ENCODE peak calls at places on chromosomes 12 and 14, in four cellular contexts. H is prostate gland, U is BE2C, P is heart left ventricle. F is an unnamed sample.

GRCh38 chr14:61213116-61213720 is 67.9 kb downstream of the TMEM30B start:
- DNase-seq in H (no peak), U (no peak), P (no peak), F (no peak)

GRCh38 chr12:119446459-119446858 is 111.9 kb downstream of the CCDC60 start:
- DNase-seq in H (no peak), U (no peak), P (no peak), F (no peak)

GRCh38 chr14:32327255-32327961 is 1.7 kb upstream of the AKAP6 start:
- DNase-seq in H (no peak), U (no peak), P (no peak), F (no peak)

GRCh38 chr12:111441107-111441928 is 35.6 kb downstream of the SH2B3 start:
- DNase-seq in H (no peak), U (no peak), P (no peak), F (no peak)

GRCh38 chr12:71075743-71076142 is 82.1 kb downstream of the TSPAN8 start:
- DNase-seq in H (no peak), U (no peak), P (no peak), F (no peak)

GRCh38 chr12:2756756-2757155 is 38.0 kb upstream of the FKBP4 start:
- DNase-seq in H (no peak), U (no peak), P (no peak), F (no peak)

GRCh38 chr14:22664261-22664660 is 20.1 kb upstream of the OR6J1 start:
- DNase-seq in H (no peak), U (no peak), P (no peak), F (no peak)

GRCh38 chr12:129696952-129697351 is 206.9 kb downstream of the TMEM132D start:
- DNase-seq in H (no peak), U (no peak), P (no peak), F (no peak)

GRCh38 chr12:67582238-67582834 is 66.2 kb upstream of the DYRK2 start:
- DNase-seq in H (no peak), U (no peak), P (no peak), F (no peak)

GRCh38 chr12:112798019-112798760 is 6.6 kb downstream of the RPH3A start:
- DNase-seq in H (no peak), U (peak; percentile 51), P (no peak), F (no peak)

GRCh38 chr14:74965770-74966153 is 10.4 kb upstream of the PGF start:
- DNase-seq in H (no peak), U (no peak), P (no peak), F (no peak)

GRCh38 chr12:52187206-52187605 is 4.6 kb downstream of the KRT80 start:
- DNase-seq in H (no peak), U (no peak), P (no peak), F (no peak)

GRCh38 chr12:121216102-121216501 is 6.2 kb downstream of the P2RX4 start:
- DNase-seq in H (no peak), U (no peak), P (no peak), F (no peak)
- H3K36me3 ChIP-seq in H (no peaks in the 10 kb centered on the region), U (no peaks in the 10 kb centered on the region), P (no peaks in the 10 kb centered on the region), F (no peaks in the 10 kb centered on the region)

GRCh38 chr12:68733661-68734071 is 12.3 kb upstream of the SLC35E3 start:
- DNase-seq in H (no peak), U (no peak), P (no peak), F (no peak)
- H3K36me3 ChIP-seq in H (no peaks in the 10 kb centered on the region), U (peaks cover 54% of the 10 kb centered on the region), P (no peaks in the 10 kb centered on the region), F (peaks cover 66% of the 10 kb centered on the region)

DNA sequence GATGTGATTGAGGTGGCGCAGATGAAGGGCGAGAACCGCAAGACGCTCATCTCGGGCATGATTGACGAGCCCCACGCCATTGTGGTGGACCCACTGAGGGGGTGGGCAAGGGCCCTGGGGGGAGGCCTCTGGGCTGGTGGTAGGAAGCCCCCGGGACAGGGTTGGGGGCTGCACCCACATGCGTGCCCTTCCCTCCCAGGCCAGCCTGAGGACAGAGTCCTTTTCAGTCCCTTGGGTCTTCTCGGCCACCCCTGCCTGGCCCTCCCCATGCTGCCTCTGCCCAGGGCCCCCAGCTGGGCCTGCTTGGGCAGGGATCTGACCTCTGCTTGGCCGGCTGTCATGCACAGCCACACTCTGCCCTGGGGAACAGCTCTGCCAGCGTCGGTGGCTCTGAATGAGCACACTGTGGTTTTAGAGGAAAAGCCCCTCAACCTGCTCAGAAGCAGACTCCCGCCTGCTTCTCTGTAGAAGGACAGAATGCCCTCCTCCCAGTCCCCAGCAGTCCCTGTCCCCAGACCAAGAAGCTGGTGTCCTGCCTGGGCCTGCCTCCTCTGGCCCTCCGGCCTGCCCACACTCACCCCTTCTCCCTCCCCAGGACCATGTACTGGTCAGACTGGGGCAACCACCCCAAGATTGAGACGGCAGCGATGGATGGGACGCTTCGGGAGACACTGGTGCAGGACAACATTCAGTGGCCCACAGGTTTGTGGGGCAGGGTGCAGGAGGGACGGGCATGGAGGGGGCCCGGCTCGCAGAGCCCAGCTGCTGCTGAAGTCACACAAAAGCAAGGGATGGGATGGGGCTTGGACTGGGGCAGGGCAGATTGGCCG is 8.3 kb upstream of the NXPH4 start:
- DNase-seq in H (no peak), U (no peak), P (no peak), F (no peak)
- H3K36me3 ChIP-seq in H (peaks cover 9% of the 10 kb centered on the region), U (no peaks in the 10 kb centered on the region), P (no peaks in the 10 kb centered on the region), F (peaks cover 2% of the 10 kb centered on the region)

GRCh38 chr14:102980409-102980810 is 57.9 kb downstream of the AMN start:
- DNase-seq in H (no peak), U (no peak), P (no peak), F (no peak)
- H3K36me3 ChIP-seq in H (peaks cover 3% of the 10 kb centered on the region), U (peaks cover 44% of the 10 kb centered on the region), P (no peaks in the 10 kb centered on the region), F (peaks cover 67% of the 10 kb centered on the region)

F was measured in WERI-Rb-1.